ENCODE peak calls at places on chromosome 14, in ten cellular contexts. C is HCT116, B is GM23338, N is HepG2, Y is spleen, Q is HL-60, T is upper lobe of left lung, D is K562, I is stomach, Z is prostate gland. X is an unnamed sample.

GRCh38 chr14:76924363-76925151 is 98.3 kb downstream of the LRRC74A start:
- DNase-seq in B (peak), T (no peak), Z (no peak), Y (no peak), I (no peak), C (no peak), N (peak), Q (no peak), D (peak), X (no peak)

GRCh38 chr14:92726135-92726932 is 22.1 kb downstream of the LGMN start:
- DNase-seq in N (no peak), T (peak), D (peak), I (peak), B (no peak), Z (peak), Q (no peak), C (peak), Y (no peak), X (no peak)

GRCh38 chr14:86790408-86791364 is 1202.3 kb downstream of the GALC start:
- DNase-seq in Z (no peak), C (no peak), Y (no peak), Q (no peak), T (no peak), I (no peak), N (peak), D (no peak), B (peak), X (no peak)

GRCh38 chr14:55689971-55690871 is 110.2 kb downstream of the KTN1 start:
- DNase-seq in C (no peak), B (peak), I (no peak), Z (no peak), Q (peak), N (no peak), Y (no peak), T (no peak), D (no peak), X (no peak)

GRCh38 chr14:103819503-103820307 is 27.7 kb downstream of the PPP1R13B start:
- DNase-seq in I (peak), Q (no peak), Y (no peak), D (no peak), B (peak), N (peak), T (peak), C (no peak), Z (peak), X (no peak)

GRCh38 chr14:61620130-61620946 is 75.0 kb upstream of the HIF1A start:
- DNase-seq in I (no peak), Q (no peak), Y (no peak), C (no peak), D (no peak), B (no peak), N (peak), T (no peak), Z (no peak), X (no peak)

GRCh38 chr14:30193791-30194407 is 266.3 kb upstream of the PRKD1 start:
- DNase-seq in Z (no peak), B (no peak), Y (no peak), Q (no peak), T (no peak), N (no peak), I (no peak), C (no peak), D (no peak), X (no peak)

GRCh38 chr14:75647650-75648049 is 13.0 kb downstream of the ERG28 start:
- DNase-seq in T (peak), Z (no peak), B (no peak), N (no peak), Q (no peak), D (no peak), Y (no peak), C (no peak), I (no peak), X (no peak)

GRCh38 chr14:62006116-62006737 is 244.0 kb downstream of the SNAPC1 start:
- DNase-seq in Y (no peak), Q (no peak), I (no peak), B (no peak), N (no peak), T (no peak), Z (no peak), C (no peak), D (no peak), X (no peak)

GRCh38 chr14:69559581-69560011 is 15.1 kb downstream of the CCDC177 start:
- DNase-seq in D (no peak), Z (no peak), I (no peak), Y (no peak), N (no peak), T (no peak), B (no peak), C (no peak), Q (no peak), X (no peak)

GRCh38 chr14:86723254-86723624 is 1193.3 kb downstream of the FLRT2 start:
- DNase-seq in B (no peak), D (no peak), C (no peak), Z (no peak), N (peak), T (no peak), I (no peak), Y (no peak), Q (no peak), X (no peak)

GRCh38 chr14:24171422-24172260 is at the start of gene REC8:
- DNase-seq in N (no peak), C (no peak), B (peak), Y (peak), Z (peak), Q (no peak), I (peak), D (no peak), T (peak), X (no peak)

GRCh38 chr14:32430326-32430725 is 101.2 kb downstream of the AKAP6 start:
- DNase-seq in N (no peak), Q (no peak), C (no peak), Z (no peak), D (no peak), T (no peak), I (no peak), B (no peak), Y (no peak), X (no peak)

GRCh38 chr14:34714320-34715107 is at the start of gene CFL2:
- DNase-seq in C (peak), Y (peak), D (peak), Q (peak), N (peak), T (peak), B (peak), I (peak), Z (peak), X (no peak)

GRCh38 chr14:37594916-37595808 is at the start of the genes FOXA1 and TTC6:
- DNase-seq in I (peak), B (peak), N (peak), D (peak), C (peak), T (peak), Z (peak), Q (peak), Y (no peak), X (no peak)

GRCh38 chr14:37594238-37594915 is 672 bp downstream of the FOXA1 start:
- DNase-seq in T (peak), I (peak), Y (no peak), D (peak), Z (peak), N (peak), B (peak), Q (peak), C (peak), X (no peak)

GRCh38 chr14:98826618-98827017 is 445.4 kb downstream of the BCL11B start:
- DNase-seq in Y (no peak), N (no peak), T (no peak), Z (no peak), Q (no peak), I (peak), B (no peak), D (no peak), C (no peak), X (no peak)

GRCh38 chr14:65425885-65426284 is 13.4 kb downstream of the FUT8 start:
- DNase-seq in Y (no peak), Z (no peak), D (no peak), Q (no peak), N (no peak), I (no peak), C (no peak), B (no peak), T (no peak), X (no peak)

GRCh38 chr14:24368215-24368561 is 204 bp downstream of the NFATC4 start:
- DNase-seq in Q (no peak), D (no peak), T (no peak), B (peak), I (no peak), N (no peak), C (no peak), Y (no peak), Z (no peak), X (no peak)

GRCh38 chr14:22319526-22320352 is 269.3 kb downstream of the DAD1 start:
- DNase-seq in Q (peak), I (peak), D (no peak), Z (peak), B (peak), C (peak), N (peak), Y (no peak), T (peak), X (no peak)

GRCh38 chr14:52146504-52146903 is 77.6 kb upstream of the NID2 start:
- DNase-seq in Z (no peak), C (no peak), Y (no peak), N (no peak), Q (no peak), T (no peak), I (no peak), B (no peak), D (no peak), X (no peak)

GRCh38 chr14:67373347-67373746 is 13.2 kb downstream of the EIF2S1 start:
- DNase-seq in Z (no peak), Y (no peak), D (no peak), N (no peak), C (no peak), B (no peak), I (no peak), T (no peak), Q (no peak), X (no peak)

GRCh38 chr14:52314521-52315354 is 626 bp downstream of the PTGER2 start:
- DNase-seq in Q (peak), N (no peak), T (peak), B (peak), I (peak), Z (no peak), D (no peak), C (no peak), Y (peak), X (no peak)

GRCh38 chr14:36227802-36228201 is 51.3 kb upstream of the PTCSC3 start:
- DNase-seq in I (peak), T (no peak), B (no peak), D (no peak), C (no peak), N (no peak), Y (no peak), Z (no peak), Q (no peak), X (no peak)
- TF ChIP-seq POLR2AphosphoS5 in I (peak), T (no peak), B (no peak), D (no peak), C (no peak), N (no peak), Y (no peak), Z (no peak), Q (no peak), X (no peak)

GRCh38 chr14:74528406-74528805 is 34.8 kb downstream of the ISCA2 start:
- DNase-seq in Y (no peak), C (no peak), I (no peak), Q (no peak), T (no peak), B (no peak), D (no peak), Z (no peak), N (no peak), X (no peak)

GRCh38 chr14:74525361-74525851 is 31.8 kb downstream of the ISCA2 start:
- DNase-seq in N (no peak), B (no peak), I (no peak), Q (no peak), Z (no peak), D (no peak), T (no peak), Y (no peak), C (no peak), X (no peak)

GRCh38 chr14:74527736-74528280 is 34.2 kb downstream of the ISCA2 start:
- DNase-seq in D (no peak), I (no peak), Q (no peak), B (no peak), N (no peak), Y (no peak), C (no peak), Z (no peak), T (no peak), X (no peak)

GRCh38 chr14:74528886-74529285 is 35.3 kb downstream of the ISCA2 start:
- DNase-seq in Y (no peak), T (no peak), Z (no peak), D (no peak), Q (no peak), I (no peak), C (no peak), N (no peak), B (no peak), X (no peak)

DNA sequence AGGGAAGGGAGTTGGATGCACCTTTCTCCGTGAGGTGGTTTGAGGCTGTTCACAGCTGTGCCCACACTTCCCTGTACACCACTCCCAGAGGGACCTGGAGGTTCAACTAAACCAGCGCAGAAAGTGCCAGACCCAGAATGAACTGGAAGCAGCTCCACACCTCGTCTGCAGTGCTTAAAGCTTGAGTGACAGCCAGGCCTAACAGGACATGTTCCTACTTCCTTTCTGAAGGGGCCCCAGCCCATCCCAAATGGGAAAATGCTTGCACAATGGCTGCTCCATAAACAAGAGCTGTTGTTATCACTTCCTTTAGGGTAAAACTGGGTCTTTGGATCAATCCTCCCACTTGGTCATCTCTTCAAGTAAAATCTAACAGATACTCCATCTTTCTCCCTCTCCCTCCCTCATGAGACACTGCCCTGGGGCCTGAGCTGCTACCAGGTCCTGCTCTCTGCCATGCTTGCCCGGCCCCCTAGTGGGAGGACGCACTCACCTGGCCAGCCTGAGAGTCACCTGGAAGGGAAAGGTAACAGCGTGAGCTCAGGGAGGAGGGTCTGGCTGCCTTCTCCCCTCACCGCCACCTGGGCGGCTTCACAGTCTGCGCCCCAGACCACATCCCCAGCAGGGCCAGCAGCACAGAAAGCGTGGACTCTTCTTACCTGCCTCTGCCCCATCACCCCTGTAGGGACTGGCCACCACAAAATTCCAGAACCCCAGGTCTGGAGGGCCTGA is 33.5 kb downstream of the ISCA2 start:
- DNase-seq in N (no peak), D (no peak), Y (no peak), Z (no peak), T (no peak), B (peak), Q (no peak), I (no peak), C (no peak), X (no peak)
- TF ChIP-seq CTCF in N (no peak), D (no peak), Y (no peak), Z (no peak), T (no peak), B (peak), Q (no peak), I (no peak), C (peak), X (no peak)

DNA sequence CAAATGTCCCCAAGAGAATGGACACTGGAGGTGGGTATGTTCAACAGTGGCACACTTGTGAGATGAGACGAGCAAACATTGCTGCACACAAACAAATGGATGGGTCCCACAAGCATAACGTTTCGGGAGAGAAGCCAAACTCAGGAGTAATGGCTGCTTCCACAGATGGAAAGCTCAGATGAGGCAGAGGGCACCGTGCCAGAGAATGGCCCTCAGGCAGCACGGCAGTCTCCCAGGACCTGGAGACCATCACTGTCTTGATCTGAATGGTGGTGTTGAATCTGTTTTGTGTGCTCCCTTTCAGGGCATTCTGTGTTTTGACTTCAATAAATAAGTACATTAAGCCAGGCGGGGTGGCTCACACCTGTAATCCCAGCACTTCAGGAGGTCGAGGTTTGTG is 8.5 kb upstream of the CDCA4 start:
- DNase-seq in N (no peak), Z (no peak), C (no peak), B (no peak), Y (no peak), D (no peak), Q (no peak), T (no peak), I (no peak), X (no peak)
- TF ChIP-seq POLR2AphosphoS5 in N (no peak), Z (no peak), C (no peak), B (no peak), Y (no peak), D (no peak), Q (no peak), T (no peak), I (no peak), X (no peak)

GRCh38 chr14:78509516-78509915 is 339.3 kb downstream of the NRXN3 start:
- DNase-seq in B (no peak), N (no peak), T (no peak), Q (no peak), Y (no peak), Z (no peak), C (no peak), I (no peak), D (peak), X (no peak)
- TF ChIP-seq CTCF in B (peak), N (no peak), T (no peak), Q (no peak), Y (no peak), Z (no peak), C (no peak), I (no peak), D (no peak), X (no peak)

GRCh38 chr14:89702151-89702936 is 252.2 kb downstream of the EFCAB11 start:
- DNase-seq in C (no peak), B (no peak), Z (no peak), Q (no peak), T (no peak), I (no peak), N (no peak), Y (no peak), D (no peak), X (no peak)
- TF ChIP-seq POLR2AphosphoS5 in C (no peak), B (no peak), Z (no peak), Q (no peak), T (no peak), I (no peak), N (no peak), Y (no peak), D (no peak), X (no peak)

GRCh38 chr14:83300454-83301064 is 1766.9 kb upstream of the SEL1L start:
- DNase-seq in N (peak), Z (no peak), Q (peak), C (no peak), B (peak), Y (no peak), D (no peak), I (no peak), T (no peak), X (no peak)
- TF ChIP-seq CTCF in N (peak), Z (peak), Q (peak), C (peak), B (peak), Y (peak), D (peak), I (peak), T (peak), X (peak)

GRCh38 chr14:72301352-72301751 is 369.1 kb downstream of the RGS6 start:
- DNase-seq in I (no peak), D (no peak), Z (no peak), Q (no peak), N (no peak), Y (no peak), B (no peak), T (no peak), C (no peak), X (no peak)
- TF ChIP-seq POLR2AphosphoS5 in I (no peak), D (no peak), Z (no peak), Q (no peak), N (no peak), Y (no peak), B (no peak), T (no peak), C (no peak), X (no peak)

DNA sequence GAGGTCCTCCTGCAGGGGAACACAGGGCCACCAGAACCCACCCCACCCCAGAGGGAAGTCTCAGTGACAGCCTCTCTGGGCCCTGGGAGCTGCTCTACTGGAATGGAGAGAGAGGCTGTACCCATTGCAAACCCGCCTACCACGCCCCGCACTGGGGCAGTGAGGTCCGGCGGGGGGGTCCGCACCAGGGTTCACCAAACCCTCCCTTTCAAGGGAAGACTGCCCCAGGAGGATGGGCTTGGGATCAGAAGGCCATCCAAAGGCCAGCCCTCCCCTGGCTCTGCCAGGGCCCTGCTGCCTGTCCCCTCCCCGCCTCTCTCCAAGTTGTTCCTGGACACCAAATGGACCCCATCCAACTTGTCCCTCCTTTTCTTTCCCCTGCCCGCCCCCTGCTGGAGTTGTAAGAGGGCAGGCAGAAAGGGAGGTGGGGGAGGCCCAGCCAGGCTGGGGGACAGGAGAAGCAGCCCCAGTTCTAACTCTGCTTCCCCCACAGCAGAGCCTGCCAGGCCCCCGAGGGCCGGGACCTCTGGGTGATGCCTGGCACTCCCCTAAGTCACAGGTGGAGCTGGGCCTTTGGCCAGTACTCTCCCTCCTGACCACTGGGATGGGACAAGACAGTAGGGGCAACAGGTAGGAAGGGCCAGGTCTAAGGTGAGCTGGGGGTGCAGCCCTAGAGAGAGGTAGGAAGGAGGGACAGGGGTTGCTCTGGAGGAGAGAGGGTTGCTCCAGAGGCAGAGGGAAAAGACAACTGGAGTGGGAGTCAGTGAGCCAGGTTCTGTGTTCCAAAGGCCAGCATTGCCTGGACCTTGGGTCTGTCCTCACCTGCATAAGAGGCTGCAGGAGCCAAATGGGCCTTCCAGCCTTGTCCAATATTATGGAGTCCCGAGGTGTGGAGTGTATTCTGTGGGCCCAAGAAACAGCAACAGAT is 3.2 kb upstream of the DIO3 start:
- DNase-seq in T (no peak), Q (no peak), I (no peak), D (no peak), C (no peak), Y (peak), Z (no peak), B (peak), N (peak), X (no peak)
- TF ChIP-seq CTCF in T (peak), Q (no peak), I (peak), D (peak), C (no peak), Y (no peak), Z (peak), B (peak), N (peak), X (peak)

DNA sequence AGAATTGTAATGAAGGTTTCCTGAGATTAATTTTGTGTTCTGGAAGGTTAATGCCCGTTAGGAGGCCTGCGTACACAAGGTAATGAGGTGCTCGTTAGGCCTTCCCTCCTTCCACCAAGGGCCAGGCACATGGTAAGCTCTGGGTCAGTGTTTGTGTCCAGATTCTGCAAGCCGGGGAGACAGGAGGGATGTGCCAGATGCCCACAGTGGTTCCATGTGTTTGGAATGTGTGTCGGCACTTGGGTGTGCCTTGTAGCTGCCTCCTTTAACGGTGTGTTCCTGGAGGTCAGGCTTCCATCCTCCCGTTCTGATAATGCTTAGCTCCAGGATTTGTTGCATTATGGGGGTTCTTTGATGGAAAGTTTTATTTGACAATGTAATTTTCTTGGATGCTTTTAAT is 5.7 kb downstream of the TRAF3 start:
- DNase-seq in Y (no peak), N (no peak), T (no peak), Z (no peak), I (no peak), Q (no peak), B (no peak), C (no peak), D (no peak), X (no peak)
- TF ChIP-seq POLR2AphosphoS5 in Y (no peak), N (no peak), T (no peak), Z (no peak), I (no peak), Q (no peak), B (no peak), C (no peak), D (no peak), X (no peak)

X was measured in vagina.